ENCODE peak calls at places on chromosomes 2 and 18, in five cellular contexts. W is HCT116, I is PC-3, U is MM.1S, R is PC-9. N is an unnamed sample.
A peak's percentile ranks its signal among the peaks of the same experiment; 100 is the strongest.

GRCh38 chr18:49510393-49511115 is 23.5 kb upstream of the C18orf32 start:
- DNase-seq in U (peak; percentile 64), I (peak; percentile 55), W (peak; percentile 73), R (peak; percentile 42), N (peak; percentile 48)

GRCh38 chr18:77098033-77098432 is 34.5 kb downstream of the MBP start:
- DNase-seq in I (no peak), U (no peak), W (no peak), R (no peak), N (no peak)

GRCh38 chr2:204452464-204453023 is 92.7 kb upstream of the PARD3B start:
- DNase-seq in W (peak; percentile 23), U (no peak), R (peak; percentile 60), I (peak; percentile 96), N (no peak)

GRCh38 chr18:47756364-47757016 is 174.0 kb downstream of the SMAD2 start:
- DNase-seq in W (peak; percentile 44), I (peak; percentile 51), U (peak; percentile 54), R (peak; percentile 49), N (peak; percentile 34)

GRCh38 chr2:64036343-64036742 is 17.1 kb upstream of the VPS54 start:
- DNase-seq in U (peak; percentile 63), W (no peak), R (no peak), I (peak; percentile 74), N (no peak)

GRCh38 chr18:39788395-39788794 is 2166.6 kb upstream of the PIK3C3 start:
- DNase-seq in U (no peak), W (no peak), R (no peak), I (peak; percentile 24), N (no peak)

GRCh38 chr18:36424741-36425142 is 127.2 kb downstream of the FHOD3 start:
- DNase-seq in I (peak; percentile 13), W (peak; percentile 29), R (no peak), U (no peak), N (no peak)

GRCh38 chr2:25700221-25700660 is 26.9 kb upstream of the DTNB start:
- DNase-seq in W (peak; percentile 52), U (peak; percentile 39), R (peak; percentile 25), I (peak; percentile 94), N (peak; percentile 56)

GRCh38 chr18:69518989-69519388 is 118.3 kb downstream of the DOK6 start:
- DNase-seq in W (no peak), I (peak; percentile 39), U (no peak), R (no peak), N (no peak)

GRCh38 chr2:233600361-233600760 is 17.1 kb upstream of the UGT1A8 start:
- DNase-seq in U (no peak), I (no peak), R (no peak), W (no peak), N (no peak)

GRCh38 chr2:179675435-179675834 is 186.0 kb downstream of the ZNF385B start:
- DNase-seq in W (no peak), U (peak; percentile 30), R (no peak), I (peak; percentile 35), N (no peak)

GRCh38 chr2:172226244-172227061 is 123.8 kb upstream of the DLX2 start:
- DNase-seq in W (no peak), I (peak; percentile 39), R (peak; percentile 81), U (no peak), N (peak; percentile 5)
- TF ChIP-seq CTCF in W (peak; percentile 65), I (peak; percentile 36), R (peak; percentile 82), U (no peak), N (peak; percentile 58)

GRCh38 chr2:128638741-128639477 is 320.2 kb upstream of the HS6ST1 start:
- DNase-seq in R (no peak), U (no peak), W (no peak), I (no peak), N (no peak)
- H3K9me2 ChIP-seq in R (no peaks in the 10 kb centered on the region), U (no peaks in the 10 kb centered on the region), W (no peaks in the 10 kb centered on the region), I (no peaks in the 10 kb centered on the region), N (no peaks in the 10 kb centered on the region)

GRCh38 chr18:57772387-57772799 is 30.7 kb downstream of the ATP8B1 start:
- DNase-seq in R (no peak), W (no peak), U (no peak), I (peak; percentile 33), N (no peak)

GRCh38 chr18:57776354-57776753 is 26.8 kb downstream of the ATP8B1 start:
- DNase-seq in R (no peak), W (no peak), U (no peak), I (peak; percentile 26), N (no peak)

GRCh38 chr18:57776767-57777166 is 26.3 kb downstream of the ATP8B1 start:
- DNase-seq in I (no peak), U (no peak), R (no peak), W (no peak), N (no peak)

GRCh38 chr18:57771626-57772025 is 31.5 kb downstream of the ATP8B1 start:
- DNase-seq in R (no peak), W (no peak), U (no peak), I (peak; percentile 78), N (no peak)

GRCh38 chr18:57775937-57776336 is 27.2 kb downstream of the ATP8B1 start:
- DNase-seq in W (peak; percentile 49), U (no peak), I (peak; percentile 97), R (no peak), N (no peak)
- H3K4me2 ChIP-seq in W (peak overlapping the region; percentile 70), U (no peak overlapping the region), I (peak overlapping the region; percentile 75), R (peak overlapping the region; percentile 59), N (no peak overlapping the region)

GRCh38 chr2:240777416-240778212 is 42.4 kb downstream of the KIF1A start:
- DNase-seq in I (no peak), U (no peak), R (no peak), W (no peak), N (no peak)
- TF ChIP-seq CTCF in I (no peak), U (no peak), R (no peak), W (no peak), N (no peak)

GRCh38 chr2:7989823-7990222 is 692.0 kb upstream of the ID2 start:
- DNase-seq in W (no peak), I (no peak), U (no peak), R (no peak), N (no peak)
- H3K9me2 ChIP-seq in W (no peaks in the 10 kb centered on the region), I (no peaks in the 10 kb centered on the region), U (no peaks in the 10 kb centered on the region), R (no peaks in the 10 kb centered on the region), N (no peaks in the 10 kb centered on the region)

GRCh38 chr2:238235331-238235732 is 4.5 kb downstream of the HES6 start:
- DNase-seq in R (no peak), I (no peak), W (no peak), U (no peak), N (no peak)
- H3K4me2 ChIP-seq in R (no peak overlapping the region), I (no peak overlapping the region), W (no peak overlapping the region), U (no peak overlapping the region), N (no peak overlapping the region)

GRCh38 chr2:206125914-206126313 is 33.3 kb downstream of the NDUFS1 start:
- DNase-seq in U (no peak), R (no peak), W (no peak), I (no peak), N (no peak)

GRCh38 chr2:206127656-206128055 is 31.6 kb downstream of the NDUFS1 start:
- DNase-seq in W (no peak), R (no peak), I (peak; percentile 21), U (no peak), N (peak; percentile 26)
- TF ChIP-seq CTCF in W (peak; percentile 37), R (no peak), I (peak; percentile 39), U (peak; percentile 11), N (peak; percentile 52)

GRCh38 chr2:7988440-7988839 is 693.4 kb upstream of the ID2 start:
- DNase-seq in W (no peak), U (no peak), R (no peak), I (peak; percentile 32), N (no peak)
- H3K9me2 ChIP-seq in W (no peaks in the 10 kb centered on the region), U (no peaks in the 10 kb centered on the region), R (no peaks in the 10 kb centered on the region), I (no peaks in the 10 kb centered on the region), N (no peaks in the 10 kb centered on the region)